ENCODE peak calls at places on chromosomes 13 and 19, in nine cellular contexts. One of them, this sample, is unnamed.

GRCh38 chr19:9847087-9847671 is 12.1 kb downstream of the PIN1 start:
- DNase-seq in uterus: peak; percentile 73
- DNase-seq in AG09309: peak; percentile 91
- DNase-seq in left ventricle myocardium inferior: no peak
- DNase-seq in GM06990: no peak
- DNase-seq in A549: peak; percentile 66
- DNase-seq in brain microvascular endothelial cell: peak; percentile 93
- DNase-seq in fibroblast of the aortic adventitia: peak; percentile 94
- DNase-seq in cardiac fibroblast: peak; percentile 93
- DNase-seq in this sample: peak; percentile 60

GRCh38 chr13:37443538-37443937 is 155.0 kb downstream of the POSTN start:
- DNase-seq in uterus: no peak
- DNase-seq in AG09309: peak; percentile 71
- DNase-seq in left ventricle myocardium inferior: no peak
- DNase-seq in GM06990: no peak
- DNase-seq in A549: no peak
- DNase-seq in brain microvascular endothelial cell: peak; percentile 43
- DNase-seq in fibroblast of the aortic adventitia: peak; percentile 64
- DNase-seq in cardiac fibroblast: peak; percentile 62
- DNase-seq in this sample: peak; percentile 32

GRCh38 chr13:99916366-99917103 is 55.0 kb downstream of the ZIC5 start:
- DNase-seq in uterus: no peak
- DNase-seq in AG09309: peak; percentile 57
- DNase-seq in left ventricle myocardium inferior: no peak
- DNase-seq in GM06990: no peak
- DNase-seq in A549: peak; percentile 82
- DNase-seq in brain microvascular endothelial cell: peak; percentile 70
- DNase-seq in fibroblast of the aortic adventitia: peak; percentile 79
- DNase-seq in cardiac fibroblast: peak; percentile 80
- DNase-seq in this sample: peak; percentile 75

GRCh38 chr19:12610540-12611360 is at the start of the genes ZNF490 and ZNF791:
- DNase-seq in uterus: peak; percentile 98
- DNase-seq in AG09309: peak; percentile 88
- DNase-seq in left ventricle myocardium inferior: peak; percentile 98
- DNase-seq in GM06990: peak; percentile 93
- DNase-seq in A549: peak; percentile 89
- DNase-seq in brain microvascular endothelial cell: peak; percentile 99
- DNase-seq in fibroblast of the aortic adventitia: peak; percentile 97
- DNase-seq in cardiac fibroblast: peak; percentile 98
- DNase-seq in this sample: peak; percentile 94

GRCh38 chr13:66068683-66069082 is 1161.5 kb downstream of the PCDH9 start:
- DNase-seq in uterus: no peak
- DNase-seq in AG09309: no peak
- DNase-seq in left ventricle myocardium inferior: no peak
- DNase-seq in GM06990: no peak
- DNase-seq in A549: no peak
- DNase-seq in brain microvascular endothelial cell: no peak
- DNase-seq in fibroblast of the aortic adventitia: no peak
- DNase-seq in cardiac fibroblast: no peak
- DNase-seq in this sample: no peak

GRCh38 chr19:55406869-55407624 is 541 bp downstream of the UBE2S start:
- DNase-seq in uterus: no peak
- DNase-seq in AG09309: no peak
- DNase-seq in left ventricle myocardium inferior: peak; percentile 34
- DNase-seq in GM06990: no peak
- DNase-seq in A549: no peak
- DNase-seq in brain microvascular endothelial cell: no peak
- DNase-seq in fibroblast of the aortic adventitia: peak; percentile 33
- DNase-seq in cardiac fibroblast: peak; percentile 50
- DNase-seq in this sample: no peak

GRCh38 chr13:28408235-28408848 is 86.6 kb downstream of the FLT1 start:
- DNase-seq in uterus: peak; percentile 23
- DNase-seq in AG09309: no peak
- DNase-seq in left ventricle myocardium inferior: peak; percentile 56
- DNase-seq in GM06990: no peak
- DNase-seq in A549: no peak
- DNase-seq in brain microvascular endothelial cell: peak; percentile 7
- DNase-seq in fibroblast of the aortic adventitia: no peak
- DNase-seq in cardiac fibroblast: peak; percentile 72
- DNase-seq in this sample: no peak

GRCh38 chr13:32253911-32254399 is 61.2 kb downstream of the ZAR1L start:
- DNase-seq in uterus: no peak
- DNase-seq in AG09309: no peak
- DNase-seq in left ventricle myocardium inferior: no peak
- DNase-seq in GM06990: no peak
- DNase-seq in A549: no peak
- DNase-seq in brain microvascular endothelial cell: no peak
- DNase-seq in fibroblast of the aortic adventitia: peak; percentile 22
- DNase-seq in cardiac fibroblast: peak; percentile 26
- DNase-seq in this sample: no peak

GRCh38 chr19:38070573-38070972 is 153.4 kb downstream of the DPF1 start:
- DNase-seq in uterus: no peak
- DNase-seq in AG09309: peak; percentile 5
- DNase-seq in left ventricle myocardium inferior: no peak
- DNase-seq in GM06990: no peak
- DNase-seq in A549: no peak
- DNase-seq in brain microvascular endothelial cell: peak; percentile 29
- DNase-seq in fibroblast of the aortic adventitia: peak; percentile 51
- DNase-seq in cardiac fibroblast: peak; percentile 43
- DNase-seq in this sample: peak; percentile 13

GRCh38 chr13:20002766-20003165 is 44.2 kb downstream of the ZMYM2 start:
- DNase-seq in uterus: no peak
- DNase-seq in AG09309: no peak
- DNase-seq in left ventricle myocardium inferior: no peak
- DNase-seq in GM06990: no peak
- DNase-seq in A549: no peak
- DNase-seq in brain microvascular endothelial cell: no peak
- DNase-seq in fibroblast of the aortic adventitia: no peak
- DNase-seq in cardiac fibroblast: no peak
- DNase-seq in this sample: no peak

GRCh38 chr13:29754486-29754806 is 96.0 kb downstream of the UBL3 start:
- DNase-seq in uterus: no peak
- DNase-seq in AG09309: no peak
- DNase-seq in left ventricle myocardium inferior: no peak
- DNase-seq in GM06990: no peak
- DNase-seq in A549: no peak
- DNase-seq in brain microvascular endothelial cell: peak; percentile 45
- DNase-seq in fibroblast of the aortic adventitia: peak; percentile 21
- DNase-seq in cardiac fibroblast: peak; percentile 24
- DNase-seq in this sample: no peak

GRCh38 chr19:52094526-52094925 is 1.0 kb downstream of the ZNF841 start:
- DNase-seq in uterus: no peak
- DNase-seq in AG09309: no peak
- DNase-seq in left ventricle myocardium inferior: no peak
- DNase-seq in GM06990: no peak
- DNase-seq in A549: no peak
- DNase-seq in brain microvascular endothelial cell: no peak
- DNase-seq in fibroblast of the aortic adventitia: no peak
- DNase-seq in cardiac fibroblast: no peak
- DNase-seq in this sample: no peak

GRCh38 chr13:50969691-50970090 is 60.1 kb downstream of the RNASEH2B start:
- DNase-seq in uterus: no peak
- DNase-seq in AG09309: no peak
- DNase-seq in left ventricle myocardium inferior: no peak
- DNase-seq in GM06990: no peak
- DNase-seq in A549: no peak
- DNase-seq in brain microvascular endothelial cell: peak; percentile 7
- DNase-seq in fibroblast of the aortic adventitia: no peak
- DNase-seq in cardiac fibroblast: peak; percentile 19
- DNase-seq in this sample: no peak

GRCh38 chr13:22594041-22594440 is 586.7 kb upstream of the SGCG start:
- DNase-seq in uterus: no peak
- DNase-seq in AG09309: no peak
- DNase-seq in left ventricle myocardium inferior: no peak
- DNase-seq in GM06990: no peak
- DNase-seq in A549: no peak
- DNase-seq in brain microvascular endothelial cell: no peak
- DNase-seq in fibroblast of the aortic adventitia: no peak
- DNase-seq in cardiac fibroblast: no peak
- DNase-seq in this sample: no peak

GRCh38 chr19:18479964-18480723 is 41.7 kb downstream of the ELL start:
- DNase-seq in uterus: peak; percentile 83
- DNase-seq in AG09309: peak; percentile 49
- DNase-seq in left ventricle myocardium inferior: peak; percentile 70
- DNase-seq in GM06990: no peak
- DNase-seq in A549: no peak
- DNase-seq in brain microvascular endothelial cell: no peak
- DNase-seq in fibroblast of the aortic adventitia: peak; percentile 77
- DNase-seq in cardiac fibroblast: peak; percentile 90
- DNase-seq in this sample: no peak

GRCh38 chr19:658916-659839 is 3.8 kb downstream of the RNF126 start:
- DNase-seq in uterus: no peak
- DNase-seq in AG09309: no peak
- DNase-seq in left ventricle myocardium inferior: peak; percentile 65
- DNase-seq in GM06990: no peak
- DNase-seq in A549: no peak
- DNase-seq in brain microvascular endothelial cell: peak; percentile 35
- DNase-seq in fibroblast of the aortic adventitia: peak; percentile 47
- DNase-seq in cardiac fibroblast: peak; percentile 42
- DNase-seq in this sample: no peak

GRCh38 chr19:13173129-13173737 is 23.0 kb downstream of the IER2 start:
- DNase-seq in uterus: no peak
- DNase-seq in AG09309: no peak
- DNase-seq in left ventricle myocardium inferior: no peak
- DNase-seq in GM06990: no peak
- DNase-seq in A549: no peak
- DNase-seq in brain microvascular endothelial cell: no peak
- DNase-seq in fibroblast of the aortic adventitia: no peak
- DNase-seq in cardiac fibroblast: no peak
- DNase-seq in this sample: no peak

GRCh38 chr19:49147923-49148682 is 7.1 kb downstream of the HRC start:
- DNase-seq in uterus: no peak
- DNase-seq in AG09309: no peak
- DNase-seq in left ventricle myocardium inferior: no peak
- DNase-seq in GM06990: no peak
- DNase-seq in A549: no peak
- DNase-seq in brain microvascular endothelial cell: no peak
- DNase-seq in fibroblast of the aortic adventitia: no peak
- DNase-seq in cardiac fibroblast: no peak
- DNase-seq in this sample: no peak

GRCh38 chr19:18000981-18001836 is 6.8 kb upstream of the ARRDC2 start:
- DNase-seq in uterus: peak; percentile 78
- DNase-seq in AG09309: peak; percentile 38
- DNase-seq in left ventricle myocardium inferior: peak; percentile 91
- DNase-seq in GM06990: peak; percentile 91
- DNase-seq in A549: peak; percentile 82
- DNase-seq in brain microvascular endothelial cell: peak; percentile 69
- DNase-seq in fibroblast of the aortic adventitia: peak; percentile 81
- DNase-seq in cardiac fibroblast: peak; percentile 89
- DNase-seq in this sample: no peak

DNA sequence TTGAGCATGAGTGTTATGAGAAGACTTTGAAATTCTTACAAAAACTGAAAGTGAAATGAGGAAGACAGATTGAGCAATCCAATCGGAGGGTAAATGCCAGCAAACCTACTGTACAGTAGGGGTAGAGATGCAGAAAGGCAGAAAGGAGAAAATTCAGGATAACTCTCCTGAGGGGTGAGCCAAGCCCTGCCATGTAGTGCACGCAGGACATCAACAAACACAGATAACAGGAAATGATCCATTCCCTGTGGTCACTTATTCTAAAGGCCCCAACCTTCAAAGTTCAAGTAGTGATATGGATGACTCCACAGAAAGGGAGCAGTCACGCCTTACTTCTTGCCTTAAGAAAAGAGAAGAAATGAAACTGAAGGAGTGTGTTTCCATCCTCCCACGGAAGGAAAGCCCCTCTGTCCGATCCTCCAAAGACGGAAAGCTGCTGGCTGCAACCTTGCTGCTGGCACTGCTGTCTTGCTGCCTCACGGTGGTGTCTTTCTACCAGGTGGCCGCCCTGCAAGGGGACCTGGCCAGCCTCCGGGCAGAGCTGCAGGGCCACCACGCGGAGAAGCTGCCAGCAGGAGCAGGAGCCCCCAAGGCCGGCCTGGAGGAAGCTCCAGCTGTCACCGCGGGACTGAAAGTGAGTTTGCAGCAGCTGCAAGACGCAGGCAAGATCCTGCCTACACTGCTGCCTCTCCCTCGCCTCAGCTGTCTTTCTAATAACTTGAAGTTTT is at the start of gene TNFSF13B:
- DNase-seq in uterus: no peak
- DNase-seq in AG09309: no peak
- DNase-seq in left ventricle myocardium inferior: peak; percentile 42
- DNase-seq in GM06990: peak; percentile 80
- DNase-seq in A549: no peak
- DNase-seq in brain microvascular endothelial cell: peak; percentile 6
- DNase-seq in fibroblast of the aortic adventitia: peak; percentile 62
- DNase-seq in cardiac fibroblast: peak; percentile 48
- DNase-seq in this sample: no peak
- TF ChIP-seq CTCF in uterus: no peak
- TF ChIP-seq CTCF in AG09309: no peak
- TF ChIP-seq CTCF in left ventricle myocardium inferior: no peak
- TF ChIP-seq CTCF in GM06990: peak; percentile 42
- TF ChIP-seq CTCF in A549: no peak
- TF ChIP-seq CTCF in brain microvascular endothelial cell: peak; percentile 38
- TF ChIP-seq CTCF in fibroblast of the aortic adventitia: no peak
- TF ChIP-seq CTCF in cardiac fibroblast: peak; percentile 11
- TF ChIP-seq CTCF in this sample: no peak

GRCh38 chr13:77323858-77324257 is 3.0 kb downstream of the MYCBP2 start:
- DNase-seq in uterus: no peak
- DNase-seq in AG09309: no peak
- DNase-seq in left ventricle myocardium inferior: no peak
- DNase-seq in GM06990: no peak
- DNase-seq in A549: no peak
- DNase-seq in brain microvascular endothelial cell: no peak
- DNase-seq in fibroblast of the aortic adventitia: no peak
- DNase-seq in cardiac fibroblast: no peak
- DNase-seq in this sample: no peak
- H3K4me3 ChIP-seq in uterus: no peak overlapping the region
- H3K4me3 ChIP-seq in AG09309: no peak overlapping the region
- H3K4me3 ChIP-seq in left ventricle myocardium inferior: no peak overlapping the region
- H3K4me3 ChIP-seq in GM06990: peak overlapping the region; percentile 83
- H3K4me3 ChIP-seq in A549: no peak overlapping the region
- H3K4me3 ChIP-seq in brain microvascular endothelial cell: no peak overlapping the region
- H3K4me3 ChIP-seq in fibroblast of the aortic adventitia: no peak overlapping the region
- H3K4me3 ChIP-seq in cardiac fibroblast: no peak overlapping the region
- H3K4me3 ChIP-seq in this sample: no peak overlapping the region

GRCh38 chr19:8306235-8307054 is 1.7 kb downstream of the CD320 start:
- DNase-seq in uterus: peak; percentile 13
- DNase-seq in AG09309: no peak
- DNase-seq in left ventricle myocardium inferior: no peak
- DNase-seq in GM06990: no peak
- DNase-seq in A549: no peak
- DNase-seq in brain microvascular endothelial cell: no peak
- DNase-seq in fibroblast of the aortic adventitia: no peak
- DNase-seq in cardiac fibroblast: no peak
- DNase-seq in this sample: no peak
- TF ChIP-seq CTCF in uterus: no peak
- TF ChIP-seq CTCF in AG09309: no peak
- TF ChIP-seq CTCF in left ventricle myocardium inferior: no peak
- TF ChIP-seq CTCF in GM06990: no peak
- TF ChIP-seq CTCF in A549: no peak
- TF ChIP-seq CTCF in brain microvascular endothelial cell: no peak
- TF ChIP-seq CTCF in fibroblast of the aortic adventitia: no peak
- TF ChIP-seq CTCF in cardiac fibroblast: no peak
- TF ChIP-seq CTCF in this sample: no peak

DNA sequence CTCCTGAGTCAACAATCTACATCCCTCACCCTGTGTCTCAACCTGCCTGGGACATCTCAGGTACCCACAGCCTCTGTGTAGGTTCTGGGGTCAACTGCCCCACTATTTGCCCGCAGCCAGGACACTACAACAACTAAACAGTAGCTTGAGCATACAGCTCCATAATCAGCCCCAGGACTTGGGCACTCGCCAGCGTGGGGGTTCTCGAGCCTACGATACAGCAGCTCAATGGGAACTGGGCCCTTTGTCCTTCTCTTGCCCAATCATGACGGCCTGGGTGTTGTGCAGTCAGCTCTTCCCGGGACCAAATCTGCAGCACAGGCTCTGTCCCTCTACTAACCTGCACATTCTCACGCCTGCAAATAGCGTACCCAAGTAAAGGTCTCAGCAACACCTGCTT is 1.3 kb downstream of the ZNF180 start:
- DNase-seq in uterus: no peak
- DNase-seq in AG09309: no peak
- DNase-seq in left ventricle myocardium inferior: no peak
- DNase-seq in GM06990: no peak
- DNase-seq in A549: no peak
- DNase-seq in brain microvascular endothelial cell: no peak
- DNase-seq in fibroblast of the aortic adventitia: no peak
- DNase-seq in cardiac fibroblast: no peak
- DNase-seq in this sample: no peak
- H3K4me3 ChIP-seq in uterus: no peak overlapping the region
- H3K4me3 ChIP-seq in AG09309: peak overlapping the region; percentile 87
- H3K4me3 ChIP-seq in left ventricle myocardium inferior: peak overlapping the region; percentile 81
- H3K4me3 ChIP-seq in GM06990: peak overlapping the region; percentile 89
- H3K4me3 ChIP-seq in A549: peak overlapping the region; percentile 77
- H3K4me3 ChIP-seq in brain microvascular endothelial cell: no peak overlapping the region
- H3K4me3 ChIP-seq in fibroblast of the aortic adventitia: peak overlapping the region; percentile 97
- H3K4me3 ChIP-seq in cardiac fibroblast: peak overlapping the region; percentile 90
- H3K4me3 ChIP-seq in this sample: peak overlapping the region; percentile 97

This sample was measured in astrocyte of the cerebellum.